ENCODE peak calls at places on chromosomes 2 and 18, in nine cellular contexts. One of them, this sample, is unnamed.

GRCh38 chr2:3377279-3377611 is 373 bp downstream of the EIPR1 start:
- DNase-seq in HCT116: peak; percentile 33
- DNase-seq in lower leg skin: no peak
- DNase-seq in PC-3: peak; percentile 46
- DNase-seq in bronchial epithelial cell: peak; percentile 34
- DNase-seq in AG04450: no peak
- DNase-seq in psoas muscle: peak; percentile 17
- DNase-seq in CD4-positive, alpha-beta memory T cell: no peak
- DNase-seq in CD8-positive, alpha-beta T cell: peak; percentile 24
- DNase-seq in this sample: no peak

GRCh38 chr2:13114391-13114790 is 397.7 kb downstream of the TRIB2 start:
- DNase-seq in psoas muscle: no peak
- DNase-seq in PC-3: peak; percentile 6
- DNase-seq in bronchial epithelial cell: peak; percentile 81
- DNase-seq in lower leg skin: no peak
- DNase-seq in CD4-positive, alpha-beta memory T cell: no peak
- DNase-seq in AG04450: no peak
- DNase-seq in CD8-positive, alpha-beta T cell: no peak
- DNase-seq in HCT116: no peak
- DNase-seq in this sample: peak; percentile 10

GRCh38 chr2:239815638-239816035 is 209.5 kb downstream of the NDUFA10 start:
- DNase-seq in lower leg skin: no peak
- DNase-seq in AG04450: no peak
- DNase-seq in bronchial epithelial cell: no peak
- DNase-seq in CD8-positive, alpha-beta T cell: no peak
- DNase-seq in CD4-positive, alpha-beta memory T cell: no peak
- DNase-seq in HCT116: no peak
- DNase-seq in PC-3: no peak
- DNase-seq in psoas muscle: no peak
- DNase-seq in this sample: no peak

GRCh38 chr2:15730545-15731212 is 139.0 kb downstream of the DDX1 start:
- DNase-seq in HCT116: peak; percentile 81
- DNase-seq in bronchial epithelial cell: peak; percentile 86
- DNase-seq in PC-3: peak; percentile 93
- DNase-seq in lower leg skin: peak; percentile 94
- DNase-seq in CD8-positive, alpha-beta T cell: no peak
- DNase-seq in AG04450: peak; percentile 90
- DNase-seq in CD4-positive, alpha-beta memory T cell: no peak
- DNase-seq in psoas muscle: peak; percentile 92
- DNase-seq in this sample: peak; percentile 93

GRCh38 chr2:154490540-154490939 is 208.0 kb upstream of the KCNJ3 start:
- DNase-seq in CD8-positive, alpha-beta T cell: no peak
- DNase-seq in psoas muscle: no peak
- DNase-seq in lower leg skin: no peak
- DNase-seq in PC-3: no peak
- DNase-seq in HCT116: no peak
- DNase-seq in AG04450: no peak
- DNase-seq in bronchial epithelial cell: no peak
- DNase-seq in CD4-positive, alpha-beta memory T cell: no peak
- DNase-seq in this sample: no peak

GRCh38 chr2:37795938-37796337 is 124.5 kb upstream of the CDC42EP3 start:
- DNase-seq in PC-3: no peak
- DNase-seq in lower leg skin: no peak
- DNase-seq in HCT116: no peak
- DNase-seq in bronchial epithelial cell: peak; percentile 75
- DNase-seq in AG04450: peak; percentile 73
- DNase-seq in CD8-positive, alpha-beta T cell: no peak
- DNase-seq in psoas muscle: no peak
- DNase-seq in CD4-positive, alpha-beta memory T cell: no peak
- DNase-seq in this sample: no peak

GRCh38 chr18:32213693-32214092 is 23.9 kb downstream of the MEP1B start:
- DNase-seq in PC-3: no peak
- DNase-seq in lower leg skin: no peak
- DNase-seq in CD4-positive, alpha-beta memory T cell: no peak
- DNase-seq in bronchial epithelial cell: no peak
- DNase-seq in CD8-positive, alpha-beta T cell: no peak
- DNase-seq in psoas muscle: no peak
- DNase-seq in AG04450: no peak
- DNase-seq in HCT116: no peak
- DNase-seq in this sample: no peak

GRCh38 chr2:184463102-184463865 is 135.0 kb upstream of the ZNF804A start:
- DNase-seq in HCT116: no peak
- DNase-seq in lower leg skin: no peak
- DNase-seq in PC-3: no peak
- DNase-seq in psoas muscle: no peak
- DNase-seq in CD4-positive, alpha-beta memory T cell: no peak
- DNase-seq in CD8-positive, alpha-beta T cell: no peak
- DNase-seq in AG04450: no peak
- DNase-seq in bronchial epithelial cell: no peak
- DNase-seq in this sample: no peak

GRCh38 chr2:111912547-111912946 is 14.1 kb downstream of the MERTK start:
- DNase-seq in CD4-positive, alpha-beta memory T cell: no peak
- DNase-seq in PC-3: no peak
- DNase-seq in lower leg skin: peak; percentile 48
- DNase-seq in CD8-positive, alpha-beta T cell: no peak
- DNase-seq in psoas muscle: no peak
- DNase-seq in AG04450: no peak
- DNase-seq in bronchial epithelial cell: peak; percentile 68
- DNase-seq in HCT116: no peak
- DNase-seq in this sample: no peak

GRCh38 chr2:222942556-222942955 is 81.7 kb downstream of the ACSL3 start:
- DNase-seq in CD4-positive, alpha-beta memory T cell: no peak
- DNase-seq in PC-3: peak; percentile 34
- DNase-seq in bronchial epithelial cell: no peak
- DNase-seq in HCT116: no peak
- DNase-seq in psoas muscle: no peak
- DNase-seq in lower leg skin: no peak
- DNase-seq in AG04450: no peak
- DNase-seq in CD8-positive, alpha-beta T cell: no peak
- DNase-seq in this sample: no peak

GRCh38 chr2:48346124-48346536 is 183.8 kb upstream of the STON1 start:
- DNase-seq in CD8-positive, alpha-beta T cell: no peak
- DNase-seq in PC-3: peak; percentile 60
- DNase-seq in psoas muscle: peak; percentile 46
- DNase-seq in AG04450: peak; percentile 60
- DNase-seq in lower leg skin: no peak
- DNase-seq in HCT116: no peak
- DNase-seq in CD4-positive, alpha-beta memory T cell: no peak
- DNase-seq in bronchial epithelial cell: no peak
- DNase-seq in this sample: peak; percentile 82

GRCh38 chr2:228853151-228853550 is 417.9 kb downstream of the PID1 start:
- DNase-seq in CD4-positive, alpha-beta memory T cell: no peak
- DNase-seq in CD8-positive, alpha-beta T cell: no peak
- DNase-seq in bronchial epithelial cell: no peak
- DNase-seq in lower leg skin: no peak
- DNase-seq in PC-3: peak; percentile 3
- DNase-seq in AG04450: no peak
- DNase-seq in HCT116: no peak
- DNase-seq in psoas muscle: no peak
- DNase-seq in this sample: no peak

GRCh38 chr2:231058761-231059550 is 2.3 kb downstream of the PSMD1 start:
- DNase-seq in CD4-positive, alpha-beta memory T cell: no peak
- DNase-seq in PC-3: peak; percentile 25
- DNase-seq in CD8-positive, alpha-beta T cell: no peak
- DNase-seq in HCT116: no peak
- DNase-seq in lower leg skin: no peak
- DNase-seq in AG04450: no peak
- DNase-seq in psoas muscle: no peak
- DNase-seq in bronchial epithelial cell: peak; percentile 59
- DNase-seq in this sample: no peak
- H3K4me3 ChIP-seq in CD4-positive, alpha-beta memory T cell: no peak overlapping the region
- H3K4me3 ChIP-seq in PC-3: peak overlapping the region; percentile 100
- H3K4me3 ChIP-seq in CD8-positive, alpha-beta T cell: no peak overlapping the region
- H3K4me3 ChIP-seq in HCT116: no peak overlapping the region
- H3K4me3 ChIP-seq in lower leg skin: no peak overlapping the region
- H3K4me3 ChIP-seq in AG04450: no peak overlapping the region
- H3K4me3 ChIP-seq in psoas muscle: peak overlapping the region; percentile 99
- H3K4me3 ChIP-seq in bronchial epithelial cell: no peak overlapping the region
- H3K4me3 ChIP-seq in this sample: no peak overlapping the region

GRCh38 chr2:46814562-46814961 is 101.0 kb downstream of the MCFD2 start:
- DNase-seq in HCT116: no peak
- DNase-seq in CD8-positive, alpha-beta T cell: no peak
- DNase-seq in PC-3: no peak
- DNase-seq in bronchial epithelial cell: no peak
- DNase-seq in AG04450: no peak
- DNase-seq in CD4-positive, alpha-beta memory T cell: no peak
- DNase-seq in psoas muscle: no peak
- DNase-seq in lower leg skin: no peak
- DNase-seq in this sample: no peak
- H3K4me3 ChIP-seq in HCT116: no peak overlapping the region
- H3K4me3 ChIP-seq in CD8-positive, alpha-beta T cell: no peak overlapping the region
- H3K4me3 ChIP-seq in PC-3: no peak overlapping the region
- H3K4me3 ChIP-seq in bronchial epithelial cell: no peak overlapping the region
- H3K4me3 ChIP-seq in AG04450: no peak overlapping the region
- H3K4me3 ChIP-seq in CD4-positive, alpha-beta memory T cell: no peak overlapping the region
- H3K4me3 ChIP-seq in psoas muscle: no peak overlapping the region
- H3K4me3 ChIP-seq in lower leg skin: no peak overlapping the region
- H3K4me3 ChIP-seq in this sample: no peak overlapping the region

GRCh38 chr2:104758199-104758620 is 95.7 kb upstream of the POU3F3 start:
- DNase-seq in AG04450: no peak
- DNase-seq in CD4-positive, alpha-beta memory T cell: no peak
- DNase-seq in HCT116: no peak
- DNase-seq in lower leg skin: peak; percentile 49
- DNase-seq in bronchial epithelial cell: no peak
- DNase-seq in psoas muscle: no peak
- DNase-seq in CD8-positive, alpha-beta T cell: no peak
- DNase-seq in PC-3: no peak
- DNase-seq in this sample: no peak
- H3K4me3 ChIP-seq in AG04450: no peak overlapping the region
- H3K4me3 ChIP-seq in CD4-positive, alpha-beta memory T cell: no peak overlapping the region
- H3K4me3 ChIP-seq in HCT116: no peak overlapping the region
- H3K4me3 ChIP-seq in lower leg skin: no peak overlapping the region
- H3K4me3 ChIP-seq in bronchial epithelial cell: no peak overlapping the region
- H3K4me3 ChIP-seq in psoas muscle: no peak overlapping the region
- H3K4me3 ChIP-seq in CD8-positive, alpha-beta T cell: no peak overlapping the region
- H3K4me3 ChIP-seq in PC-3: no peak overlapping the region
- H3K4me3 ChIP-seq in this sample: no peak overlapping the region

GRCh38 chr2:216217904-216218260 is 108.7 kb downstream of the XRCC5 start:
- DNase-seq in CD4-positive, alpha-beta memory T cell: no peak
- DNase-seq in psoas muscle: no peak
- DNase-seq in AG04450: no peak
- DNase-seq in bronchial epithelial cell: no peak
- DNase-seq in PC-3: no peak
- DNase-seq in CD8-positive, alpha-beta T cell: no peak
- DNase-seq in lower leg skin: no peak
- DNase-seq in HCT116: no peak
- DNase-seq in this sample: no peak
- H3K4me3 ChIP-seq in CD4-positive, alpha-beta memory T cell: no peak overlapping the region
- H3K4me3 ChIP-seq in psoas muscle: no peak overlapping the region
- H3K4me3 ChIP-seq in AG04450: no peak overlapping the region
- H3K4me3 ChIP-seq in bronchial epithelial cell: no peak overlapping the region
- H3K4me3 ChIP-seq in PC-3: no peak overlapping the region
- H3K4me3 ChIP-seq in CD8-positive, alpha-beta T cell: no peak overlapping the region
- H3K4me3 ChIP-seq in lower leg skin: no peak overlapping the region
- H3K4me3 ChIP-seq in HCT116: no peak overlapping the region
- H3K4me3 ChIP-seq in this sample: no peak overlapping the region

This sample was measured in skeletal muscle cell.